ENCODE peak calls at places on chromosomes 5 and 9, in four cellular contexts. S, W, L and D are unnamed samples.

GRCh38 chr5:39451293-39451692 is 26.5 kb upstream of the DAB2 start:
- DNase-seq in S (no peak), W (no peak), L (no peak), D (no peak)

GRCh38 chr5:147113967-147114366 is 120.9 kb upstream of the STK32A start:
- DNase-seq in S (no peak), W (no peak), L (no peak), D (no peak)

GRCh38 chr9:127802576-127803443 is at the start of gene FPGS:
- DNase-seq in S (peak), W (peak), L (peak), D (no peak)

GRCh38 chr5:128338649-128339048 is 199.4 kb downstream of the FBN2 start:
- DNase-seq in S (no peak), W (no peak), L (no peak), D (no peak)

GRCh38 chr9:89477395-89477794 is 20.5 kb downstream of the SEMA4D start:
- DNase-seq in S (no peak), W (no peak), L (no peak), D (no peak)

GRCh38 chr5:67451640-67452279 is 255.2 kb upstream of the CD180 start:
- DNase-seq in S (no peak), W (no peak), L (no peak), D (no peak)

GRCh38 chr9:5442400-5443011 is 4.8 kb upstream of the PLGRKT start:
- DNase-seq in S (peak), W (no peak), L (peak), D (no peak)

GRCh38 chr5:8598356-8598755 is 729.4 kb downstream of the MTRR start:
- DNase-seq in S (no peak), W (no peak), L (no peak), D (no peak)

GRCh38 chr5:172490739-172491461 is 36.6 kb upstream of the SH3PXD2B start:
- DNase-seq in S (no peak), W (no peak), L (no peak), D (no peak)

GRCh38 chr5:168712280-168712924 is 133.2 kb upstream of the PANK3 start:
- DNase-seq in S (no peak), W (peak), L (no peak), D (peak)

GRCh38 chr5:103425686-103426454 is 136.7 kb downstream of the NUDT12 start:
- DNase-seq in S (no peak), W (no peak), L (no peak), D (no peak)

GRCh38 chr9:14769235-14769580 is 46.7 kb upstream of the CER1 start:
- DNase-seq in S (no peak), W (peak), L (no peak), D (peak)

GRCh38 chr9:137045294-137046093 is 483 bp downstream of the NPDC1 start:
- DNase-seq in S (no peak), W (no peak), L (no peak), D (no peak)

GRCh38 chr5:170109059-170110031 is 3.6 kb downstream of the FOXI1 start:
- DNase-seq in S (no peak), W (no peak), L (no peak), D (no peak)

GRCh38 chr9:136922540-136922939 is 22.0 kb downstream of the FBXW5 start:
- DNase-seq in S (no peak), W (no peak), L (no peak), D (no peak)

GRCh38 chr5:136249678-136250266 is 56.8 kb upstream of the SMIM32 start:
- DNase-seq in S (peak), W (peak), L (peak), D (peak)

GRCh38 chr5:56588636-56589485 is 226.5 kb upstream of the MAP3K1 start:
- DNase-seq in S (no peak), W (no peak), L (no peak), D (no peak)

GRCh38 chr5:36685631-36686147 is 79.3 kb downstream of the SLC1A3 start:
- DNase-seq in S (no peak), W (no peak), L (no peak), D (no peak)

GRCh38 chr9:87812375-87813118 is 70.1 kb upstream of the SPATA31E1 start:
- DNase-seq in S (peak), W (no peak), L (peak), D (no peak)

GRCh38 chr9:132697230-132697629 is 27.0 kb downstream of the GTF3C4 start:
- DNase-seq in S (no peak), W (peak), L (no peak), D (no peak)

GRCh38 chr5:388266-389196 is 54.4 kb upstream of the EXOC3 start:
- DNase-seq in S (no peak), W (no peak), L (no peak), D (no peak)

GRCh38 chr9:72497476-72498065 is 23.8 kb upstream of the TMC1 start:
- DNase-seq in S (no peak), W (no peak), L (no peak), D (no peak)

GRCh38 chr5:62719061-62719730 is 140.6 kb downstream of the LRRC70 start:
- DNase-seq in S (no peak), W (no peak), L (no peak), D (no peak)

GRCh38 chr9:105901514-105902109 is 207.3 kb downstream of the TMEM38B start:
- DNase-seq in S (peak), W (no peak), L (peak), D (no peak)

GRCh38 chr5:125575561-125576504 is 829.4 kb upstream of the ZNF608 start:
- DNase-seq in S (no peak), W (no peak), L (no peak), D (no peak)

GRCh38 chr5:156396063-156396829 is 69.3 kb downstream of the SGCD start:
- DNase-seq in S (no peak), W (no peak), L (no peak), D (no peak)

GRCh38 chr9:119412399-119412798 is 43.2 kb upstream of the BRINP1 start:
- DNase-seq in S (no peak), W (no peak), L (no peak), D (no peak)

GRCh38 chr5:142929602-142930001 is 159.4 kb downstream of the ARHGAP26 start:
- DNase-seq in S (no peak), W (no peak), L (no peak), D (no peak)

GRCh38 chr5:14212838-14213237 is 69.7 kb downstream of the TRIO start:
- DNase-seq in S (no peak), W (no peak), L (peak), D (no peak)

GRCh38 chr5:109829331-109829730 is 139.6 kb downstream of the MAN2A1 start:
- DNase-seq in S (no peak), W (no peak), L (no peak), D (no peak)

GRCh38 chr5:108655750-108656450 is 91.8 kb upstream of the FER start:
- DNase-seq in S (no peak), W (no peak), L (no peak), D (no peak)

GRCh38 chr9:131744171-131744714 is 4.4 kb upstream of the RAPGEF1 start:
- DNase-seq in S (no peak), W (no peak), L (peak), D (no peak)

GRCh38 chr5:107419498-107419897 is 251.2 kb downstream of the EFNA5 start:
- DNase-seq in S (no peak), W (no peak), L (no peak), D (no peak)

GRCh38 chr5:107418902-107419301 is 251.8 kb downstream of the EFNA5 start:
- DNase-seq in S (no peak), W (no peak), L (no peak), D (no peak)

GRCh38 chr5:107424461-107424860 is 246.3 kb downstream of the EFNA5 start:
- DNase-seq in S (no peak), W (no peak), L (no peak), D (no peak)

GRCh38 chr5:107425541-107426031 is 245.2 kb downstream of the EFNA5 start:
- DNase-seq in S (no peak), W (peak), L (no peak), D (peak)

GRCh38 chr5:107422494-107422893 is 248.2 kb downstream of the EFNA5 start:
- DNase-seq in S (no peak), W (no peak), L (no peak), D (no peak)
- TF ChIP-seq TCF7L2 in S (no peak), W (no peak), L (no peak), D (no peak)

DNA sequence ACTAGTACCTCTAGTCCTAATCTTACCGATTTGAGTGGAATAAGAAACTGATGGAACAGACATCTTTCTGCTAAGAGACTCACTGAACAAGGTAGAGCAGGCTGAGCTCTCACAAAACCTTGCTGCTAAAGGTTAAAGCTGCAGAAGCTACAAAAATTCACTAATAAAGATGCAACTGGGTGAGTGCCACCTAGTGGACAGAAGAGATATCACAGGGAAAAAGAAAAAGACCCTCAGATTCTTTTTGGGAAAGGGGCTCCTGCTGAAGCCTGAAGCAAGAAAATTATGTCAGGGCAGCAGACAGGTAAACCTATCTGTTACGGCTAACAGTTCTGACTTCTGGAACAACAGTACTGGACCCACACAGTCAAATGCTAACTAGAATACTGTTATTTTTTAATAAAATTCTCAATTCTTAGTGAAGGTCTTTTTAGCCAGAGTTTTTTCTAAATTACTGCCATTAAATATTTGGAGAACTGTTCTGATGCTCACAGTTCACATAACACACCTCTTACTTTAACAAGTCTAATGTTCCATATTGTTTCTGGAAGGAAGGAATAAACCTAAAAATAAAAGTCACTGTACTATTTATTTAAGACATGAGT is 51.2 kb downstream of the DIAPH1 start:
- DNase-seq in S (no peak), W (no peak), L (no peak), D (no peak)
- TF ChIP-seq SIN3A in S (no peak), W (no peak), L (no peak), D (no peak)

GRCh38 chr9:129081388-129081889 is 528 bp downstream of the DOLPP1 start:
- DNase-seq in S (peak), W (no peak), L (no peak), D (no peak)
- TF ChIP-seq TCF7L2 in S (no peak), W (no peak), L (no peak), D (no peak)

GRCh38 chr5:78009937-78010527 is 233.9 kb upstream of the TBCA start:
- DNase-seq in S (no peak), W (no peak), L (no peak), D (no peak)
- TF ChIP-seq SIN3A in S (no peak), W (no peak), L (no peak), D (no peak)

DNA sequence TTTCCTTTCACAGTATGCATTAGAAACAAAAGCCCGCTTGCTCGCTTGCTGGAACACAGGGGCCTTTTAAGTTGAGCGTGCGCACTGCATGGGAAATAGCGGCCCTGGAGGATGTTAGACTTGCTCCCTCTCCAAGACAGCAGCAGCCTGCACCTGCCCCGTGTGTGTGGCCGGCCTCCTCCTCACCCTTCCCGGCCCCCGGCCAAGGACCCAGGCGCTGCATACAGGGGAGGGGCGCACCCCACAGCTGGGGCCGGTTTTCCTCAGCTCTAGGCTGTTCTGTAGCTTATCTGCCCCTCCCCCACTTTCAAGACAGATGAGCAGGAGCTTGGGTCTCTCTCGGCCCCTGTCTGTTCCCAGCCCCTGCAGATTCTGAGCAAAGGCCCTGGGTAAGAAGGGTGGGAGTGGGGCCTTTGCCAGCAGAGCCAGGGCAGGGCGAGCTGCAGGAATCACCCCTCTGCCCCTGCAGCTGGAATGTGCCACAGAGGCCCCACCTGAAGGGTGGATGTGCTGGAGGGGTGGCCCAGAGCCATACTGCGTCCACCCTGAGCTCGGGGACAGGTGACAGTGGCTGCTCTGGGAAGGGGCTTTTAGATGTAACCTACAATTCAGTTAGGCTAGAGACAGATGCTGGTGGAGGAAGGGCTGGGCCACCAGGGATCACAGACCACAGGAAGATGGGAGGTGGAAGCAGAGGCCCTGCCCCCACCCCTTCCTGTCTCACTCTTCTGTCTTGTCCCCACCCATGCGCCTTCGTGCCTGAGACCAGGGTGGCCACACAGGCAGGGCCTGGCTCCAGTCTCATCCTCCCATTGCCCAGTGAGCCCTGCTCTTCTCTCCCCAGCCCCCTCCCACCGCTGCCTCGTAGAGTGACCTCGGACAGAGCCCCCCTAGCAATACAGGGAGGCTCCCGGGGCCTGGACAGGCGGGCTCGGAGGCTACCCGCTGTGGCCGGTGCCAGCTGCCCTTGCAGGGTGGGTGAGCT is 132.4 kb downstream of the DAB2IP start:
- DNase-seq in S (no peak), W (no peak), L (no peak), D (no peak)
- TF ChIP-seq TCF7L2 in S (no peak), W (no peak), L (no peak), D (no peak)

GRCh38 chr5:95048633-95049032 is 236.3 kb downstream of the MCTP1 start:
- DNase-seq in S (no peak), W (no peak), L (no peak), D (no peak)
- TF ChIP-seq SIN3A in S (no peak), W (no peak), L (no peak), D (no peak)

GRCh38 chr5:132679166-132679565 is 5.4 kb downstream of the IL4 start:
- DNase-seq in S (no peak), W (no peak), L (no peak), D (no peak)
- TF ChIP-seq TCF7L2 in S (no peak), W (no peak), L (no peak), D (no peak)